ENCODE peak calls at places on chromosomes 7 and 10, in five cellular contexts. One of them, this sample, is unnamed. For H3K36me3, the result is how much of the 10 kb centered on the place peaks cover.

GRCh38 chr7:100413286-100413685 is 15.2 kb downstream of the ZCWPW1 start:
- DNase-seq in A673: no peak
- DNase-seq in CD8-positive, alpha-beta T cell: no peak
- DNase-seq in effector memory CD4-positive, alpha-beta T cell: no peak
- DNase-seq in tibial nerve: no peak
- DNase-seq in this sample: no peak

GRCh38 chr10:3714526-3714925 is 70.5 kb downstream of the KLF6 start:
- DNase-seq in A673: peak
- DNase-seq in CD8-positive, alpha-beta T cell: no peak
- DNase-seq in effector memory CD4-positive, alpha-beta T cell: no peak
- DNase-seq in tibial nerve: no peak
- DNase-seq in this sample: no peak

GRCh38 chr10:116848912-116849270 is 408 bp upstream of the ENO4 start:
- DNase-seq in A673: no peak
- DNase-seq in CD8-positive, alpha-beta T cell: no peak
- DNase-seq in effector memory CD4-positive, alpha-beta T cell: no peak
- DNase-seq in tibial nerve: no peak
- DNase-seq in this sample: no peak

GRCh38 chr7:42046483-42046882 is 190.5 kb downstream of the GLI3 start:
- DNase-seq in A673: peak
- DNase-seq in CD8-positive, alpha-beta T cell: no peak
- DNase-seq in effector memory CD4-positive, alpha-beta T cell: no peak
- DNase-seq in tibial nerve: no peak
- DNase-seq in this sample: no peak

GRCh38 chr7:904847-905246 is 28.5 kb downstream of the GET4 start:
- DNase-seq in A673: peak
- DNase-seq in CD8-positive, alpha-beta T cell: no peak
- DNase-seq in effector memory CD4-positive, alpha-beta T cell: no peak
- DNase-seq in tibial nerve: no peak
- DNase-seq in this sample: no peak

GRCh38 chr7:142357953-142358520 is 100.2 kb upstream of the PRSS58 start:
- DNase-seq in A673: peak
- DNase-seq in CD8-positive, alpha-beta T cell: peak
- DNase-seq in effector memory CD4-positive, alpha-beta T cell: no peak
- DNase-seq in tibial nerve: no peak
- DNase-seq in this sample: peak

GRCh38 chr7:105399043-105399725 is 10.5 kb upstream of the SRPK2 start:
- DNase-seq in A673: peak
- DNase-seq in CD8-positive, alpha-beta T cell: no peak
- DNase-seq in effector memory CD4-positive, alpha-beta T cell: no peak
- DNase-seq in tibial nerve: no peak
- DNase-seq in this sample: no peak

GRCh38 chr10:89640242-89640641 is 4.8 kb downstream of the PANK1 start:
- DNase-seq in A673: no peak
- DNase-seq in CD8-positive, alpha-beta T cell: no peak
- DNase-seq in effector memory CD4-positive, alpha-beta T cell: no peak
- DNase-seq in tibial nerve: no peak
- DNase-seq in this sample: no peak

GRCh38 chr7:47526466-47526865 is 55.4 kb downstream of the TNS3 start:
- DNase-seq in A673: no peak
- DNase-seq in CD8-positive, alpha-beta T cell: no peak
- DNase-seq in effector memory CD4-positive, alpha-beta T cell: no peak
- DNase-seq in tibial nerve: no peak
- DNase-seq in this sample: no peak

GRCh38 chr7:1814089-1814811 is 144.2 kb downstream of the ELFN1 start:
- DNase-seq in A673: no peak
- DNase-seq in CD8-positive, alpha-beta T cell: no peak
- DNase-seq in effector memory CD4-positive, alpha-beta T cell: no peak
- DNase-seq in tibial nerve: no peak
- DNase-seq in this sample: no peak

GRCh38 chr10:5751854-5752253 is 61.4 kb downstream of the GDI2 start:
- DNase-seq in A673: no peak
- DNase-seq in CD8-positive, alpha-beta T cell: no peak
- DNase-seq in effector memory CD4-positive, alpha-beta T cell: no peak
- DNase-seq in tibial nerve: no peak
- DNase-seq in this sample: no peak
- H3K36me3 ChIP-seq in A673: under half
- H3K36me3 ChIP-seq in CD8-positive, alpha-beta T cell: under half
- H3K36me3 ChIP-seq in effector memory CD4-positive, alpha-beta T cell: under half
- H3K36me3 ChIP-seq in tibial nerve: half or more
- H3K36me3 ChIP-seq in this sample: under half

GRCh38 chr7:135584362-135585353 is 26.9 kb downstream of the NUP205 start:
- DNase-seq in A673: no peak
- DNase-seq in CD8-positive, alpha-beta T cell: no peak
- DNase-seq in effector memory CD4-positive, alpha-beta T cell: no peak
- DNase-seq in tibial nerve: no peak
- DNase-seq in this sample: no peak
- H3K36me3 ChIP-seq in A673: half or more
- H3K36me3 ChIP-seq in CD8-positive, alpha-beta T cell: under half
- H3K36me3 ChIP-seq in effector memory CD4-positive, alpha-beta T cell: half or more
- H3K36me3 ChIP-seq in tibial nerve: half or more
- H3K36me3 ChIP-seq in this sample: under half

GRCh38 chr10:119588071-119588470 is 8.7 kb downstream of the TIAL1 start:
- DNase-seq in A673: no peak
- DNase-seq in CD8-positive, alpha-beta T cell: no peak
- DNase-seq in effector memory CD4-positive, alpha-beta T cell: no peak
- DNase-seq in tibial nerve: no peak
- DNase-seq in this sample: no peak
- H3K36me3 ChIP-seq in A673: under half
- H3K36me3 ChIP-seq in CD8-positive, alpha-beta T cell: under half
- H3K36me3 ChIP-seq in effector memory CD4-positive, alpha-beta T cell: under half
- H3K36me3 ChIP-seq in tibial nerve: half or more
- H3K36me3 ChIP-seq in this sample: under half

GRCh38 chr10:102376901-102377300 is 18.6 kb upstream of the NFKB2 start:
- DNase-seq in A673: no peak
- DNase-seq in CD8-positive, alpha-beta T cell: no peak
- DNase-seq in effector memory CD4-positive, alpha-beta T cell: no peak
- DNase-seq in tibial nerve: no peak
- DNase-seq in this sample: no peak
- H3K36me3 ChIP-seq in A673: under half
- H3K36me3 ChIP-seq in CD8-positive, alpha-beta T cell: under half
- H3K36me3 ChIP-seq in effector memory CD4-positive, alpha-beta T cell: half or more
- H3K36me3 ChIP-seq in tibial nerve: half or more
- H3K36me3 ChIP-seq in this sample: under half

DNA sequence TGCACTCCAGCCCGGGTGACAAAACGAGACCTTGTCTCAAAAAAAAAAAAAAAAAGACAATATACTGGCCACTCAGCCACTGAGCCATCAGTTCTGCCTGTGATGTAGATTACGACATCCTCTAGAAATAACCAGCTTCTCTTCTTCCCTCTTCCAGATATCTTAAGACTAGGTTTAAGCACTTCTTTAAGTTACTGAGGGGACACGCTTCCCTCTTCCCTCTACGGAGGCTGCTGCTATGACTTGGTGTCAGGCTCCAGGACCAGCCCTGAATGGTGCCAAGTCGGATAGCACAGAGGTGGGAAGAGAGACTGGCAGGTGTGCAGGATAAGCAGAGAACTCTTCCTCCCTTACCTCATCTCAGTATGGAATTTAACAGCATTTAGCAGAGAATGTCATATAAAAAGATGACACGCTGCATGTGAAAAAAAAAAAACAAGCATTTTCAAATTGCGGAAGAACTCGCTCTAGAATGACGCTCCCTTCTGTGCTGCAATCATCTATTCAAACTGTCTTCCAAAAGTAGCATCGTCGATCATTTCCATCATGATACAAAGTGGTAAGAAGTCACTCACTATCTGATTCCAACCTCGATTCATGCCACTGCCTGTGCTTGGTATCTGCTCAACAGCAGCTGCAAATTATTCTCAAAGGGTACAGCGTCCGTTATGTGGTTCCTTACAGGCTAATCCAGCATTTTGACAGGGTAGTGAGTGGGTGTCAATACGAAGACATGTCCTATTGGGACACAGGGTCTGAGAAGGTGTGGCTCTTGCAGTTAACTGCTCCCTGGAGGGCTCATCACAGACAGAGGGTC is 13.7 kb downstream of the DAGLB start:
- DNase-seq in A673: no peak
- DNase-seq in CD8-positive, alpha-beta T cell: no peak
- DNase-seq in effector memory CD4-positive, alpha-beta T cell: no peak
- DNase-seq in tibial nerve: no peak
- DNase-seq in this sample: no peak
- H3K36me3 ChIP-seq in A673: under half
- H3K36me3 ChIP-seq in CD8-positive, alpha-beta T cell: under half
- H3K36me3 ChIP-seq in effector memory CD4-positive, alpha-beta T cell: under half
- H3K36me3 ChIP-seq in tibial nerve: under half
- H3K36me3 ChIP-seq in this sample: under half

GRCh38 chr7:135929249-135929648 is 47.9 kb downstream of the MTPN start:
- DNase-seq in A673: no peak
- DNase-seq in CD8-positive, alpha-beta T cell: no peak
- DNase-seq in effector memory CD4-positive, alpha-beta T cell: no peak
- DNase-seq in tibial nerve: no peak
- DNase-seq in this sample: no peak
- H3K36me3 ChIP-seq in A673: under half
- H3K36me3 ChIP-seq in CD8-positive, alpha-beta T cell: under half
- H3K36me3 ChIP-seq in effector memory CD4-positive, alpha-beta T cell: under half
- H3K36me3 ChIP-seq in tibial nerve: under half
- H3K36me3 ChIP-seq in this sample: under half

DNA sequence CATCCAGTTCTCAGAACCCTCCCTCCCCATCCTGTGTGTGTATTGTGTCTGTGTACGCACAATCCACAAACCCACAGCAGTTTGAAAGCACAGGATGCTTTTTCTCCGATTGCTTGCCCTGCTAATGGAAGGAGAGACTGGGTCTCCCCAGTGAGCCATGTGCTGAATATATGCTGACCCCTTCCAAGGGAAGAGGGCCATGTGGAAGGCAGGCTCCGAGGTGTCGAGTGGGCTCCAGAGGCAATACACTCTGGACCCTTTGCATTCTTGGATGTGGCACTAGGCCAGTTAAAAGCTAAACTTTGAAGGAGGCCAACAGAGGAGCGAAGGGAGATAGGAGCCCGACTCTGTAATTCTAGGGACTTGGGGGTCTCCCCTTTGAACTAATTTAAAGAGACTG is 10.7 kb downstream of the DUSP5 start:
- DNase-seq in A673: no peak
- DNase-seq in CD8-positive, alpha-beta T cell: no peak
- DNase-seq in effector memory CD4-positive, alpha-beta T cell: no peak
- DNase-seq in tibial nerve: no peak
- DNase-seq in this sample: no peak
- H3K36me3 ChIP-seq in A673: half or more
- H3K36me3 ChIP-seq in CD8-positive, alpha-beta T cell: under half
- H3K36me3 ChIP-seq in effector memory CD4-positive, alpha-beta T cell: half or more
- H3K36me3 ChIP-seq in tibial nerve: under half
- H3K36me3 ChIP-seq in this sample: under half

GRCh38 chr10:100222529-100222928 is 6.9 kb downstream of the CHUK start:
- DNase-seq in A673: no peak
- DNase-seq in CD8-positive, alpha-beta T cell: no peak
- DNase-seq in effector memory CD4-positive, alpha-beta T cell: no peak
- DNase-seq in tibial nerve: no peak
- DNase-seq in this sample: no peak

GRCh38 chr10:100223879-100224278 is 5.5 kb downstream of the CHUK start:
- DNase-seq in A673: no peak
- DNase-seq in CD8-positive, alpha-beta T cell: no peak
- DNase-seq in effector memory CD4-positive, alpha-beta T cell: no peak
- DNase-seq in tibial nerve: no peak
- DNase-seq in this sample: no peak
- H3K36me3 ChIP-seq in A673: half or more
- H3K36me3 ChIP-seq in CD8-positive, alpha-beta T cell: under half
- H3K36me3 ChIP-seq in effector memory CD4-positive, alpha-beta T cell: under half
- H3K36me3 ChIP-seq in tibial nerve: half or more
- H3K36me3 ChIP-seq in this sample: under half